ENCODE peak calls at places on chromosomes 5 and 9, in five cellular contexts. A is SJCRH30; U is aorta; F is GM23248; M is CD4-positive, alpha-beta memory T cell. R is an unnamed sample.

GRCh38 chr9:2407450-2407849 is 214.1 kb upstream of the VLDLR start:
- DNase-seq in U (no peak), A (no peak), F (no peak), M (no peak), R (no peak)

GRCh38 chr5:39399135-39400036 is 25.4 kb downstream of the DAB2 start:
- DNase-seq in A (peak), U (no peak), F (peak), M (no peak), R (no peak)

GRCh38 chr9:134057311-134057665 is 10.5 kb downstream of the BRD3 start:
- DNase-seq in A (no peak), U (peak), F (no peak), M (no peak), R (no peak)

GRCh38 chr5:23139338-23140171 is 286.4 kb upstream of the CDH12 start:
- DNase-seq in A (peak), M (no peak), F (peak), U (no peak), R (no peak)

GRCh38 chr5:61811052-61811451 is 479.0 kb downstream of the ZSWIM6 start:
- DNase-seq in M (no peak), A (no peak), U (no peak), F (peak), R (no peak)

GRCh38 chr9:22045423-22045822 is 36.3 kb upstream of the CDKN2B start:
- DNase-seq in A (peak), F (no peak), U (no peak), M (no peak), R (no peak)

GRCh38 chr5:125409101-125409495 is 662.7 kb upstream of the ZNF608 start:
- DNase-seq in M (no peak), A (no peak), F (peak), U (no peak), R (no peak)

GRCh38 chr5:38118080-38118479 is 140.3 kb upstream of the EGFLAM start:
- DNase-seq in F (peak), A (no peak), M (no peak), U (no peak), R (no peak)

GRCh38 chr9:86230858-86231257 is 28.6 kb downstream of the C9orf153 start:
- DNase-seq in A (no peak), U (no peak), F (no peak), M (no peak), R (no peak)

GRCh38 chr9:135500525-135501260 is at the start of gene MRPS2:
- DNase-seq in U (peak), F (peak), A (peak), M (peak), R (peak)

GRCh38 chr5:54742417-54742889 is 224.9 kb downstream of the SNX18 start:
- DNase-seq in F (peak), M (no peak), U (no peak), A (no peak), R (no peak)

GRCh38 chr5:85375525-85375924 is 990.8 kb upstream of the EDIL3 start:
- DNase-seq in U (no peak), F (no peak), A (peak), M (no peak), R (no peak)

GRCh38 chr5:96567188-96567587 is 95.0 kb upstream of the CAST start:
- DNase-seq in A (peak), M (no peak), F (peak), U (no peak), R (no peak)

GRCh38 chr9:123267481-123268239 is 726 bp downstream of the STRBP start:
- DNase-seq in U (no peak), A (no peak), M (no peak), F (no peak), R (peak)

GRCh38 chr5:153573326-153574033 is 83.0 kb downstream of the GRIA1 start:
- DNase-seq in F (peak), U (no peak), M (no peak), A (no peak), R (no peak)

GRCh38 chr9:70868661-70869652 is 252.5 kb downstream of the TRPM3 start:
- DNase-seq in A (peak), F (no peak), M (no peak), U (no peak), R (no peak)

GRCh38 chr5:170633235-170634041 is 129.6 kb downstream of the KCNIP1 start:
- DNase-seq in A (peak), F (peak), U (peak), M (no peak), R (no peak)

GRCh38 chr9:81420024-81420423 is 269.3 kb downstream of the TLE1 start:
- DNase-seq in A (no peak), F (no peak), U (no peak), M (no peak), R (no peak)

GRCh38 chr5:75566710-75567309 is 44.4 kb upstream of the ANKDD1B start:
- DNase-seq in M (peak), F (peak), A (peak), U (no peak), R (no peak)

GRCh38 chr5:167160388-167160787 is 1131.1 kb upstream of the WWC1 start:
- DNase-seq in A (no peak), U (no peak), M (no peak), F (no peak), R (no peak)

GRCh38 chr5:448061-448765 is 5.2 kb downstream of the EXOC3 start:
- DNase-seq in F (no peak), U (peak), M (no peak), A (no peak), R (no peak)

GRCh38 chr5:144944936-144945335 is 774.3 kb downstream of the KCTD16 start:
- DNase-seq in M (no peak), A (no peak), U (no peak), F (no peak), R (no peak)

GRCh38 chr9:133394687-133395271 is 18.6 kb downstream of the STKLD1 start:
- DNase-seq in M (no peak), A (no peak), U (no peak), F (no peak), R (no peak)

GRCh38 chr9:89674667-89675402 is 70.0 kb downstream of the GADD45G start:
- DNase-seq in U (peak), M (no peak), A (peak), F (peak), R (no peak)

GRCh38 chr9:120531683-120532300 is 48.2 kb downstream of the CDK5RAP2 start:
- DNase-seq in M (no peak), A (peak), F (peak), U (no peak), R (no peak)

GRCh38 chr9:128370367-128370751 is 815 bp upstream of the URM1 start:
- DNase-seq in F (no peak), A (no peak), U (no peak), M (no peak), R (no peak)
- H3K4me3 ChIP-seq in F (peak), A (peak), U (peak), M (peak), R (peak)

GRCh38 chr5:151155777-151156731 is 1.5 kb downstream of the ANXA6 start:
- DNase-seq in U (no peak), F (peak), M (no peak), A (peak), R (peak)

GRCh38 chr5:151155149-151155776 is 2.3 kb downstream of the ANXA6 start:
- DNase-seq in F (peak), U (no peak), A (no peak), M (peak), R (peak)

GRCh38 chr5:151153300-151153699 is 4.3 kb downstream of the ANXA6 start:
- DNase-seq in F (no peak), A (no peak), U (no peak), M (no peak), R (no peak)

GRCh38 chr5:151151793-151152192 is 5.8 kb downstream of the ANXA6 start:
- DNase-seq in U (no peak), F (peak), M (no peak), A (no peak), R (no peak)

GRCh38 chr5:151153766-151154272 is 3.8 kb downstream of the ANXA6 start:
- DNase-seq in U (no peak), A (no peak), F (peak), M (no peak), R (no peak)
- H3K4me3 ChIP-seq in U (no peak), A (no peak), F (no peak), M (peak), R (peak)

DNA sequence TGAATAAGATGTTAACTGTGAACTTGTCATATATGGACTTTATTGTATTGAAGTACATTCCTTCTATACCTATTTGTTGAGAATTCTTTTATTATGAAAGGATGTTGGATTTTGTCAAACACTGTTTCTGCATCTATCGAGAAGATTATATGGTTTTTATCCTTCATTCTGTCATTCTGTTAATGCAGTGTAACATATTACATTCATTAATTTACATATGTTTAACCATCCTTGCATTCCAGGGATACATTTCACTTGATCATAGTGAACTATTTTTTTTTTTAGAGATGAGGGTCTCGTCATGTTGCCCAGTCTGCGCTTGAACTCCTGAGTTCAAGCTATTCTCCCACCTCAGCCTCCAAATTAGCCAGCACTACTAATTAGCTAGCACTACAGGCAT is 48.4 kb downstream of the F2R start:
- DNase-seq in U (no peak), M (no peak), F (peak), A (no peak), R (no peak)
- H3K4me3 ChIP-seq in U (no peak), M (no peak), F (no peak), A (no peak), R (no peak)

DNA sequence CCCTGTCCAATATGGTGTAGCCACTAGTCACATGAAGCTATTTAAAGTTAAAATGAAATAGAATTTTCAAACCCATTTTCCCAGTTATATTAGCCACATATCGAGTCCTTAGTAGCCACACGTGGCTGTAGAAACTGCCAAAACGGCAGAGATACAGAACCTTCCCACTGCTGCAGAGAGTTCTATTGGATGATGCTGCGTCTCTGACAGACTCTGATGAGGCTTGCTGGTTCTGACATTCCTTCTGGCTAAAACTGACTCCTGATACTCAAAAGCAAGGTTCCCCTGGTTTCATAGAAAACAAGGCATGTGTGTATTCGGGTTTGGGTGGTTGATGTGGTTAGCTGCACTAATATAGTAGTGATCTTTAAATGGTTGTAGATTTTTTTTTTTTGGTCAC is 91.5 kb downstream of the TLE4 start:
- DNase-seq in F (peak), A (peak), M (no peak), U (no peak), R (no peak)
- H3K4me3 ChIP-seq in F (peak), A (no peak), M (no peak), U (no peak), R (no peak)

DNA sequence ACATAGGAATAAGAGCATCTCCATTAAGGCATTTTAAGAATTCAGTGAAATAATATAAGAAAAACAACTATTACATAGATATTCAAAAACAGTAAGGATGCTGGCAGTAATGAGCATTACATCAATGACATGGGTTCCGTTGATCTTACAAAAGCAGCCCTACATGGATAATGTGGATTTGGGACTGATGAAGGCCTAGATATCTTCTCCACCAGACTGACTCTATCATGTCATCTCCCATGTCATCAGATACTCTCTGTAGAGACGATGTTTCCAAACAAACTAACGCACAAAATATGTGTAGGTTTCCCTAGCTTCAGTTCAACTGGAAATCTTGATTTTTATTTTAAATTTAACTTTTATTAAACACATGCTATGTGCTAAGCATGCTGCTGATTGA is 3.6 kb downstream of the LURAP1L start:
- DNase-seq in M (no peak), U (no peak), A (no peak), F (no peak), R (no peak)
- H3K4me3 ChIP-seq in M (no peak), U (no peak), A (no peak), F (peak), R (no peak)

GRCh38 chr5:150785950-150786349 is 7.4 kb downstream of the SMIM3 start:
- DNase-seq in F (no peak), A (no peak), M (no peak), U (no peak), R (no peak)
- H3K4me3 ChIP-seq in F (no peak), A (no peak), M (no peak), U (no peak), R (no peak)

GRCh38 chr9:113594484-113595299 is 131.2 kb downstream of the RGS3 start:
- DNase-seq in U (peak), F (peak), A (no peak), M (no peak), R (no peak)
- H3K4me3 ChIP-seq in U (peak), F (peak), A (peak), M (no peak), R (no peak)

DNA sequence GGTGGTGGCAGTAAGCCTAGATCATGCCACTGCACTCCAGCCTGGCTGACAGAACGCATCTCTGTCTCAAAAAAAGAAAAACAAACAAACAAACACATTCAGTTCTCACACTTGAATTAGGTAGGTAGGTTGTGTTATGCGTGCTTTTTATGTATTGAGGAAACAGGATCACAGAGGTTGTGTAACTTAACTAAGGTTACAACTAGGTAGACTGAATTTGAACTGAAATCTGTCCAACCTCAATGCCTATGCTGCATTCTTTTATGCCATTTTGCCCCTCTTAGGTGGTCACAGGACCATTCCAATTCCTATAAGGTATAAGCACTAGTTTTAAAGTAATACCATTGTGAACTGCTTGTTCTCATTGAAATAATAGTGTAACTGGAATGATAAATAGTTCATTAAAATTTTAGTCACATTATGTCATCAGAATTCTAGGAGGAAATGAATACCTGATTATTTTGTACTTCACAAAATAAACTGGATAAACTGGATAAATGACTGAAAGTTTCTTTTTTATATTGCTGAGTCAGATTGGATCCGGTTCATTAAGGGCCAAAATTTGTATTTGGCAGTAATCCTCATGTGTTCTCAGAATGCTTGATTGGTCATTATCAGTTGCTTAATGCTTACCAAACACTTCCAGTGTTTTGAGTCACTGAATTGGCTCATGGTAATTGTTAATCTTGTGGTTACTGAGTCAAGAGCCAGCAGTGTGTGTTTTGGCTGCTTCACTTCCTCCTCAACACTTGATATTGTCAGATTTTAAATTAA is 7.1 kb downstream of the UBAP1 start:
- DNase-seq in U (no peak), F (peak), M (peak), A (peak), R (no peak)
- H3K4me3 ChIP-seq in U (no peak), F (peak), M (no peak), A (no peak), R (peak)

GRCh38 chr9:18826248-18826647 is 206.8 kb downstream of the SAXO1 start:
- DNase-seq in A (no peak), F (no peak), M (no peak), U (no peak), R (no peak)
- H3K4me3 ChIP-seq in A (no peak), F (no peak), M (no peak), U (no peak), R (no peak)

R was measured in CD4-positive, CD25-positive, alpha-beta regulatory T cell.